ENCODE peak calls at places on chromosomes 12 and 14, in five cellular contexts. F is progenitor cell of endocrine pancreas, M is AG04450, B is fibroblast of pulmonary artery, Z is AG09309. Y is an unnamed sample.

GRCh38 chr14:95041477-95042020 is 115.8 kb downstream of the DICER1 start:
- DNase-seq in M (no peak), F (no peak), Z (no peak), B (no peak), Y (no peak)

GRCh38 chr12:56387152-56387551 is 24.5 kb upstream of the APOF start:
- DNase-seq in F (no peak), B (peak; percentile 16), M (peak; percentile 16), Z (no peak), Y (peak; percentile 16)

GRCh38 chr14:91349481-91350074 is 68.0 kb downstream of the CCDC88C start:
- DNase-seq in M (no peak), F (no peak), Z (no peak), B (no peak), Y (no peak)

GRCh38 chr14:98350213-98350612 is 921.8 kb downstream of the BCL11B start:
- DNase-seq in B (no peak), Z (no peak), F (no peak), M (no peak), Y (no peak)

GRCh38 chr14:25833341-25834121 is 764.3 kb downstream of the NOVA1 start:
- DNase-seq in M (no peak), B (peak; percentile 68), Z (no peak), F (peak; percentile 31), Y (peak; percentile 54)

GRCh38 chr12:27875677-27876076 is 95.6 kb upstream of the MANSC4 start:
- DNase-seq in B (no peak), F (no peak), Z (no peak), M (no peak), Y (no peak)

GRCh38 chr14:89899917-89900680 is 54.4 kb downstream of the EFCAB11 start:
- DNase-seq in Z (no peak), B (peak; percentile 54), M (no peak), F (no peak), Y (no peak)

GRCh38 chr12:3683670-3684069 is 69.2 kb downstream of the CRACR2A start:
- DNase-seq in B (peak; percentile 63), F (no peak), M (no peak), Z (no peak), Y (no peak)

GRCh38 chr12:50103767-50104321 is at the start of gene GPD1:
- DNase-seq in F (peak; percentile 37), Z (no peak), M (no peak), B (peak; percentile 38), Y (peak; percentile 58)

GRCh38 chr14:103775506-103775905 is 59.9 kb downstream of the ZFYVE21 start:
- DNase-seq in B (no peak), Z (no peak), M (no peak), F (no peak), Y (no peak)

GRCh38 chr14:75476274-75476995 is 45.8 kb upstream of the BATF start:
- DNase-seq in Z (no peak), B (peak; percentile 33), F (no peak), M (no peak), Y (no peak)

GRCh38 chr14:33848706-33849454 is 102.0 kb downstream of the EGLN3 start:
- DNase-seq in Z (no peak), B (peak; percentile 70), F (peak; percentile 79), M (no peak), Y (peak; percentile 79)

GRCh38 chr14:52802597-52802996 is 11.2 kb upstream of the GNPNAT1 start:
- DNase-seq in F (no peak), M (peak; percentile 34), B (no peak), Z (no peak), Y (no peak)

GRCh38 chr14:94677747-94678146 is 65.6 kb downstream of the SERPINA3 start:
- DNase-seq in M (no peak), Z (no peak), F (no peak), B (no peak), Y (no peak)

GRCh38 chr12:106564678-106565329 is 18.0 kb upstream of the RFX4 start:
- DNase-seq in M (no peak), Z (no peak), F (no peak), B (no peak), Y (no peak)

GRCh38 chr12:124463341-124463861 is 104.0 kb downstream of the NCOR2 start:
- DNase-seq in M (no peak), B (no peak), Z (no peak), F (no peak), Y (no peak)

GRCh38 chr12:87344699-87345098 is 684.5 kb downstream of the C12orf50 start:
- DNase-seq in B (peak; percentile 13), F (no peak), Z (no peak), M (no peak), Y (no peak)

GRCh38 chr12:77047341-77048202 is 17.8 kb downstream of the E2F7 start:
- DNase-seq in Z (no peak), B (no peak), F (no peak), M (no peak), Y (no peak)

GRCh38 chr14:72917420-72917819 is 8.8 kb upstream of the DCAF4 start:
- DNase-seq in Z (no peak), B (no peak), F (no peak), M (no peak), Y (no peak)

GRCh38 chr14:58464652-58465051 is 37.1 kb downstream of the KIAA0586 start:
- DNase-seq in F (no peak), B (no peak), Z (no peak), M (no peak), Y (no peak)

GRCh38 chr14:76953196-76953945 is 75.1 kb downstream of the IRF2BPL start:
- DNase-seq in F (no peak), M (no peak), Z (peak; percentile 44), B (peak; percentile 63), Y (no peak)

GRCh38 chr12:89648211-89648930 is 60.3 kb downstream of the ATP2B1 start:
- DNase-seq in B (peak; percentile 44), M (no peak), Z (no peak), F (no peak), Y (no peak)

GRCh38 chr12:27280412-27280811 is 36.3 kb downstream of the STK38L start:
- DNase-seq in F (no peak), B (no peak), M (no peak), Z (no peak), Y (no peak)

GRCh38 chr14:72401632-72402428 is 469.6 kb downstream of the RGS6 start:
- DNase-seq in B (no peak), M (no peak), Z (no peak), F (no peak), Y (no peak)

GRCh38 chr14:54285030-54285429 is 111.8 kb upstream of the CDKN3 start:
- DNase-seq in B (no peak), M (no peak), F (no peak), Z (no peak), Y (no peak)
- TF ChIP-seq CTCF in B (no peak), M (no peak), F (no peak), Z (no peak), Y (no peak)

DNA sequence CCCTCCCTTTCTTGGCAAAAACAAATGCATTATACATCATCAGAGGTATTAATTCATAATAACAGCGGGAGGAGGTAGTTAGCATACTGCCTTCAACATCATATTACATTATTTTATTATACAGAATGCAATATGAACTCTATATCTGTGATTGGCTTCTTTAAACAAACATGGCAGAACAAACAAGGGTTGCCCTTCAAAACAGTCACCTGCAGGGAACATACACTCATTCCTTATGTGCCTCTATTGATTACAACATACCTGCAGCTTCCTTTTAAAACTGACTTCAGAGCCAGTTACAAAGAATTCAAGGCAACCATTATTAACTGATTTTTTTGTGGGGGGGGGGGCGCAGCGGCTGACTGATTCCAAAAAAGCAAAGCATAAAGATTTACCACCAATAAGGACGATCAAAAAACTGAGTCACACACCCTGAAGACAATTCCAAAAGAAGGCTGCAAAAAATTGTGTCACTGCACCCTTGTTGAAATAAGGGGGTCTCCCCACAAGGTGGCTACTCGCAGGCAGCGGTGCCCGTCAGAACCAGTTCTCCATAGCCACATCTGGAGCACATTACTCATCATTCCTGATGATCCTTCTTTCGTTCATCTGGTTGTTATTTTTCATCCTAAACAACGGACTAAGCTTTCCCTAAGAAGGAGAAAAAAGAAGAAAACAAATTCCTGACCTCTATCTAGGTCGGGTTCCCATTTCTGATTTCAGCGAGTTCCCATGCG is 51.8 kb downstream of the SMUG1 start:
- DNase-seq in F (no peak), M (no peak), Z (peak; percentile 3), B (no peak), Y (no peak)
- TF ChIP-seq CTCF in F (peak; percentile 43), M (no peak), Z (peak; percentile 29), B (no peak), Y (peak; percentile 18)

DNA sequence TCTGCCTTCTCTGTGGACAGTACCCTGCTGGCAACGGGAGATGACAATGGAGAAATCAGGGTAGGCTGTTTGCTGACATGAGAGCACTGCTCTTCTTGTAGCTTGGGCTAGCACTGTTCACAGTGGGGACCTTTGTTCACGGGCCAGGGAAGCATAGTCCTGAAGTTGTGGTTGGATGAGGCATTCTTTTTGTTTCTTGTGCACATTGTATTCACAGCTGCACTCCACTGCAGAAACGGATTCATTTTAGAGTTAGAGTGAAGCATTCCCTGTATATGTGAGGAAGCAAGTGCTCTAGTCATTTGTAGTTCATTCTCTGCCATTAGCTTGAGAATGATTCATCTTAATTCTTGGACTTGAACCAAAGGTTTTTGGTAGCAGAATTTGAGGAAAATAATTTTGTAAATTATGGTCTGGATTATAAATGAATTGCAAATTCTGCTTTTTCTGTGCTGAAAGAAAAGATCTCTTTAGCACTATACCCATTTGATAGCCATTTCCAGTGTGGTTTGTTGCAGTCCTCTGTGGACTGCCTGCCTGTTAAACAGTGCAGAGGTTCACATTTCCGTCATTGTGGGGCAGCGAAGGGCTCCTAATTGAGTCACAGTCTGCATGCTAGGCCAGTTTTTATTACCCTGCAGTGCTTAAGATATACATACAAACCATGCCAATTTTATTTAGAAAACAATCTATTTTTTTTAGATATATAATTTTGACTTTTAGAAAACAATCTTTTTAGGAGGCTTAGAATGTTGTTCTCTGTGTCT is 80.6 kb downstream of the APAF1 start:
- DNase-seq in B (peak; percentile 70), M (peak; percentile 39), Z (peak; percentile 44), F (no peak), Y (peak; percentile 50)
- TF ChIP-seq CTCF in B (peak; percentile 63), M (peak; percentile 71), Z (peak; percentile 55), F (peak; percentile 58), Y (peak; percentile 52)

GRCh38 chr12:78680596-78680995 is 184.0 kb upstream of the SYT1 start:
- DNase-seq in M (no peak), B (no peak), Z (no peak), F (no peak), Y (no peak)

GRCh38 chr12:78684419-78684818 is 180.2 kb upstream of the SYT1 start:
- DNase-seq in M (no peak), Z (no peak), B (no peak), F (no peak), Y (no peak)

GRCh38 chr12:78683626-78684025 is 180.9 kb upstream of the SYT1 start:
- DNase-seq in M (no peak), F (no peak), B (no peak), Z (no peak), Y (no peak)

DNA sequence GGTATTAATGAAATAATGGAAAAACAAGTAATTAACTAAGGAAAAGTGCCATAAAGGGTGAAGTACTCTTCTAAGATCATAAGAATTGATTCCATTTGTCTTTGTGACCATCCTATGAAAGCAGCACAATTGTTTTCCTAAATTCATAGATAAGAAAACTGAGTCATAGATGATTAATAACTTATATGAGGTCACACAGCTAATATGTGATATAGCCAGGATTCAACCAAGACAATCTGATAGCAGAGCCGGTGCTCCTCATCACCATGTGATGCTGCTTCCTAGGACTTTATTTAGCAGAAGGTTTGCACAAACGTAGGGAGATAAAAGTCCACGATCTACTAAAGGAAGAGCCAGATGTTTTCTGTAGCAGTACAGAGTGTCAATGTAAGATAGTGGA is 181.5 kb upstream of the SYT1 start:
- DNase-seq in B (peak; percentile 26), F (no peak), M (no peak), Z (no peak), Y (no peak)
- TF ChIP-seq CTCF in B (no peak), F (no peak), M (no peak), Z (no peak), Y (no peak)

GRCh38 chr12:81114241-81114640 is 36.4 kb downstream of the ACSS3 start:
- DNase-seq in B (no peak), M (no peak), F (no peak), Z (no peak), Y (no peak)
- TF ChIP-seq CTCF in B (no peak), M (no peak), F (no peak), Z (no peak), Y (no peak)